ENCODE peak calls at places on chromosomes 1 and 21, in seven cellular contexts. D is H1, Y is HCT116, P is SK-N-SH, M is GM12878, W is HepG2, J is K562. H is an unnamed sample.
A peak's percentile ranks its signal among the peaks of the same experiment; 100 is the strongest.

GRCh38 chr1:196366817-196367495 is 241.3 kb downstream of the KCNT2 start:
- DNase-seq in D (no peak), Y (no peak), P (no peak), M (no peak), W (no peak), J (no peak), H (no peak)

GRCh38 chr21:29074007-29074376 is 544 bp upstream of the CCT8 start:
- DNase-seq in D (no peak), Y (no peak), P (no peak), M (no peak), W (no peak), J (no peak), H (no peak)

GRCh38 chr1:215682232-215682631 is 115.1 kb downstream of the KCTD3 start:
- DNase-seq in D (no peak), Y (no peak), P (peak; percentile 19), M (no peak), W (no peak), J (no peak), H (peak; percentile 27)

GRCh38 chr1:111227875-111228747 is 598 bp downstream of the CHI3L2 start:
- DNase-seq in D (no peak), Y (peak; percentile 71), P (no peak), M (no peak), W (peak; percentile 96), J (no peak), H (peak; percentile 60)

GRCh38 chr1:235763962-235764361 is 102.7 kb downstream of the LYST start:
- DNase-seq in D (no peak), Y (no peak), P (no peak), M (peak; percentile 23), W (no peak), J (no peak), H (no peak)

GRCh38 chr21:36454079-36454478 is 25.8 kb downstream of the CLDN14 start:
- DNase-seq in D (no peak), Y (no peak), P (no peak), M (no peak), W (no peak), J (no peak), H (no peak)

GRCh38 chr1:56532359-56532696 is 47.0 kb downstream of the PLPP3 start:
- DNase-seq in D (no peak), Y (no peak), P (no peak), M (no peak), W (no peak), J (no peak), H (no peak)

GRCh38 chr1:37995773-37996379 is 6.1 kb upstream of the SF3A3 start:
- DNase-seq in D (peak; percentile 87), Y (no peak), P (peak; percentile 86), M (no peak), W (no peak), J (no peak), H (no peak)

GRCh38 chr1:171343727-171344472 is 29.9 kb downstream of the FMO4 start:
- DNase-seq in D (no peak), Y (no peak), P (no peak), M (no peak), W (no peak), J (no peak), H (no peak)

GRCh38 chr1:184626076-184627011 is 128.3 kb downstream of the EDEM3 start:
- DNase-seq in D (no peak), Y (no peak), P (no peak), M (no peak), W (no peak), J (no peak), H (peak; percentile 95)

DNA sequence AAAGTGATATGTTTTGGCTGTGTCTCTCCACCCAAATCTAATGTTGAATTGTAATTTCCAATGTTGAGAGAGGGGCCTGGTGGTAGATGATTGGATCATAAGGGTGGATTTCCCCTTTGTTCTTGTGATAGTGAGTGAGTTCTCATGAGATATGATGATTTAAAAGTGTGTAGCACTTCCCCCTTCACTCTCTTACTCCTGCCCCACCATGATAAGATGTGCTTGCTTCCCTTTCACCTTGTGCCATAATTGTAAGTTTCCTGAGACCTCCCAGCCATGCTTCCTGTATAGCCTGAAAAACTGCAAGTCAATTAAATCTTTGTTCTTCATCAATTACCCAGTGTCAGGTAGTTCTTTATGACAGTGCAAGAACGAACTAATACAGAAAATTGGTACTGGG is 70.6 kb downstream of the XCL2 start:
- DNase-seq in D (no peak), Y (no peak), P (no peak), M (no peak), W (no peak), J (no peak), H (no peak)
- TF ChIP-seq JUND in D (no peak), Y (no peak), P (no peak), M (no peak), W (no peak), J (no peak), H (no peak)

GRCh38 chr1:94528271-94528670 is 13.3 kb downstream of the F3 start:
- DNase-seq in D (no peak), Y (no peak), P (no peak), M (no peak), W (no peak), J (no peak), H (no peak)

GRCh38 chr1:94526581-94526980 is 15.0 kb downstream of the F3 start:
- DNase-seq in D (no peak), Y (no peak), P (no peak), M (no peak), W (no peak), J (no peak), H (no peak)

GRCh38 chr1:94526152-94526551 is 15.4 kb downstream of the F3 start:
- DNase-seq in D (no peak), Y (no peak), P (no peak), M (no peak), W (no peak), J (no peak), H (no peak)

GRCh38 chr1:94528826-94529225 is 12.7 kb downstream of the F3 start:
- DNase-seq in D (no peak), Y (no peak), P (no peak), M (no peak), W (no peak), J (no peak), H (no peak)

GRCh38 chr1:94527447-94528031 is 14.0 kb downstream of the F3 start:
- DNase-seq in D (no peak), Y (peak; percentile 44), P (no peak), M (no peak), W (no peak), J (peak; percentile 19), H (no peak)
- TF ChIP-seq JUND in D (no peak), Y (no peak), P (no peak), M (no peak), W (no peak), J (no peak), H (no peak)

DNA sequence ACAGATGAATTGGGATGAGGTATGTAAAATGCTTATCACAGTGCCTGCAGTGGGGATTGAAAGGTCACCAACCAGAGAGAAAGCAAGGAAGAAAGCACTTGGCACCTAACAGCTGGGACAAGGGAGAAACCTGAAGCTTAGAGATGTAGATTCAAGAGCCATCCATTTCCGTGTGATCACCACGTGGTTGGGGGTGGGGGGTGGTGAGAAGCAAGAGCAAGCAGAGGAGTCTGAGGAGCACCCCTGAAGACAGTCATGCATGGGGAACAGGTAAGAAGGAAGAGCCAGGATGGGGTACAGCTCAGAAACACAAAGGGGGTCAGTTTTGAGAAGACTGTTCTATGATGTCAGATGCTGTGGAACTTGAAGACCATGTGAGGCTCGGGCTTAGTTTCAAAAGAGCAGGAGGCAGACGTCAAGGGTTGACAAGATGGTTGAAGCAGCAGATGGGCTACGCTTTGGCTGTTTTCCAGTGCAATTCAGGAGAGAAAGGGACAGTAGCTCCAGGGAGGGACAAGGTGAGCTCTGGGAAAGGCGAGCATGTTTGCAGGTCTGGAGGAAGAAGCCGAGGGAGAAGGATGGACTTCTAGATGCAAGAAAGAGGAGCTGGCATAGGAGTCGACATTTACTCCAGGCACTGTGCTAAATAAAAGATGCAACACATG is 17.4 kb downstream of the KANK4 start:
- DNase-seq in D (no peak), Y (no peak), P (no peak), M (no peak), W (no peak), J (no peak), H (no peak)
- TF ChIP-seq JUND in D (no peak), Y (no peak), P (no peak), M (no peak), W (no peak), J (no peak), H (no peak)

DNA sequence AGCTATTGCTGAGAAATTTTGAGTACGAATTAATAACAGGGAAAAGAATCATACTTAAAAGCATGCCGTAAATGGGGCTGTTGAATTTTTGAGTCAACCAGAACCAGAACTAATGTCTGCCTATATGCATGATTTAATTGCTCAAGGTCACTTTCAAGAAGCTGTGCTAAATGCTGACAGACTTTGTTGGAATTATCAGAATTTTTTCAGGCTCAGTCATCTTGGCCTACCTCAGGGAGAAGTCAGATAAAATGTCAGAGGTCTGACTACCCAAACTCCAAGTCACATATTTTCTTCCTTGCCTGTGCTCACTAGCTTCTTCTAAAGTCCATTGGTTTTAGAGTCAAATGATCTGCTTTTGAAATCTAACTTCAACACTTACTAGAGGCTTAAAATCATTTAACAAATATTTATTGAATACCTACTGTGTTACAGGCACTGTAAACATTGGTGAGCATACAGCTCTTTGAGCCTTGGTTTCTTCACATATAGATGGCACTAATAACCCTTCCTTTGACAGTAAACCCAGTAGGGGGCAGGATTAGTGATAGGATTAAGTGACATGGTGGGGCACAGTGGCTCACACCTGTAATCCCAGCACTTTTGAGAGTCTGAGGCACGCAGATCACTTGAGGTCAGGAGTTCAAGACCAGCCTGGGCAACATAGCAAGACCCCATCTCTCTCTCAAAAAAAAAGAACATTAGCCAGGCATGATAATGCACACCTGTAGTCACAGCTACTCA is 121.2 kb upstream of the SLC44A3 start:
- DNase-seq in D (no peak), Y (peak; percentile 21), P (no peak), M (no peak), W (peak; percentile 78), J (no peak), H (no peak)
- TF ChIP-seq JUND in D (no peak), Y (peak; percentile 22), P (peak; percentile 66), M (no peak), W (no peak), J (no peak), H (no peak)

GRCh38 chr1:230427477-230427876 is 1.3 kb upstream of the PGBD5 start:
- DNase-seq in D (no peak), Y (no peak), P (no peak), M (no peak), W (no peak), J (no peak), H (no peak)
- TF ChIP-seq JUND in D (no peak), Y (no peak), P (no peak), M (no peak), W (no peak), J (no peak), H (no peak)

DNA sequence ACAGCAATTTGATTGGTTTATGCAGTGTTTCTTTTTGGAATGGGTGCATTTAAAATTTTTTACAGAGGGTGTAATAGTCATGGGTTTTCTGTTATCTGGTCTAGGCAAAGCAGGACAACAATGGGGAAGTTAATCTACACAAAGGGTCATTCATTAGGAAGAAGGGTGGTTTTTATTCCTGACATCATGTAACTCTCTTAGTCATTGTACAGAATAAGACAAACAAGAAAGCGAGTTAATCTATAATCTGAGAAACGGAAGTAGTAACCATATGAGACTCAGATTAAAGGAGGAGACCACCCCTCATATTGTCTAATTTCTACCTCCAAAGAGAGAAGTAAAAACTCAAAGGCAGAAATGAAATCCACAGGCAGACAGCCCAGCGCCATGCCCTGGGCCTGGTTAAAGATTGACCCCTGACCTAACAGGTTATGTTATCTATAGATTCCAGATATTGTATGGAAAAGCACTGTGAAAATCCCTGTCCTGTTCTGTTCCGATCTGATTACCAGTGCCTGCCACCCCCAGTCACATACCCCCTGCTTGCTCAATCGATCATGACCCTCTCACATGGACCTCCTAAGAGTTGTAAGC is 10.5 kb upstream of the IFI6 start:
- DNase-seq in D (no peak), Y (no peak), P (no peak), M (no peak), W (peak; percentile 79), J (no peak), H (no peak)
- TF ChIP-seq JUND in D (no peak), Y (no peak), P (no peak), M (no peak), W (no peak), J (no peak), H (no peak)

GRCh38 chr1:152328801-152329391 is 3.9 kb upstream of the FLG start:
- DNase-seq in D (no peak), Y (no peak), P (no peak), M (no peak), W (no peak), J (no peak), H (no peak)
- TF ChIP-seq JUND in D (no peak), Y (no peak), P (no peak), M (no peak), W (no peak), J (no peak), H (no peak)

H was measured in T47D.